ENCODE peak calls at places on chromosomes 6 and 20, in five cellular contexts. M, D, Y, J and I are unnamed samples. For H3K4me1, the result is how much of the 10 kb centered on the place peaks cover.

GRCh38 chr20:38880952-38881735 is 45.1 kb upstream of the FAM83D start:
- DNase-seq in M (no peak), D (no peak), Y (no peak), J (no peak), I (no peak)

GRCh38 chr20:36856196-36856595 is 19.7 kb upstream of the TLDC2 start:
- DNase-seq in M (peak), D (no peak), Y (no peak), J (no peak), I (no peak)

GRCh38 chr20:32564440-32564839 is 20.7 kb downstream of the NOL4L start:
- DNase-seq in M (no peak), D (no peak), Y (no peak), J (no peak), I (no peak)

GRCh38 chr6:38846844-38847243 is 131.7 kb downstream of the DNAH8 start:
- DNase-seq in M (no peak), D (no peak), Y (no peak), J (no peak), I (no peak)

GRCh38 chr6:165841153-165841558 is 178.1 kb upstream of the PDE10A start:
- DNase-seq in M (no peak), D (no peak), Y (no peak), J (no peak), I (no peak)

GRCh38 chr20:64161595-64162238 is 2.5 kb upstream of the MYT1 start:
- DNase-seq in M (peak), D (peak), Y (peak), J (peak), I (peak)

GRCh38 chr20:41185013-41185757 is 47.8 kb downstream of the PLCG1 start:
- DNase-seq in M (peak), D (no peak), Y (no peak), J (no peak), I (no peak)

GRCh38 chr6:37489697-37490336 is 9.9 kb downstream of the CCDC167 start:
- DNase-seq in M (no peak), D (no peak), Y (no peak), J (no peak), I (peak)

GRCh38 chr20:10893331-10893730 is 219.5 kb upstream of the JAG1 start:
- DNase-seq in M (no peak), D (peak), Y (no peak), J (no peak), I (no peak)

GRCh38 chr6:139970591-139970991 is 596.1 kb upstream of the CITED2 start:
- DNase-seq in M (no peak), D (no peak), Y (no peak), J (no peak), I (no peak)

GRCh38 chr6:111147440-111147839 is 60.1 kb downstream of the SLC16A10 start:
- DNase-seq in M (no peak), D (no peak), Y (no peak), J (no peak), I (no peak)

GRCh38 chr20:50363479-50363878 is 146.7 kb upstream of the PTPN1 start:
- DNase-seq in M (no peak), D (no peak), Y (no peak), J (no peak), I (no peak)

GRCh38 chr6:33999567-33999966 is 146.3 kb downstream of the GRM4 start:
- DNase-seq in M (no peak), D (no peak), Y (no peak), J (no peak), I (no peak)

GRCh38 chr20:32153771-32154170 is 44.3 kb downstream of the TM9SF4 start:
- DNase-seq in M (no peak), D (no peak), Y (no peak), J (no peak), I (no peak)

GRCh38 chr6:71080151-71080550 is 123.3 kb upstream of the B3GAT2 start:
- DNase-seq in M (no peak), D (no peak), Y (no peak), J (no peak), I (no peak)

GRCh38 chr6:18323935-18324707 is 59.8 kb upstream of the DEK start:
- DNase-seq in M (no peak), D (peak), Y (no peak), J (no peak), I (peak)

GRCh38 chr6:35149891-35150566 is 8.9 kb upstream of the TCP11 start:
- DNase-seq in M (no peak), D (no peak), Y (no peak), J (no peak), I (no peak)
- H3K4me1 ChIP-seq in M (under half), D (under half), Y (under half), J (under half), I (under half)

DNA sequence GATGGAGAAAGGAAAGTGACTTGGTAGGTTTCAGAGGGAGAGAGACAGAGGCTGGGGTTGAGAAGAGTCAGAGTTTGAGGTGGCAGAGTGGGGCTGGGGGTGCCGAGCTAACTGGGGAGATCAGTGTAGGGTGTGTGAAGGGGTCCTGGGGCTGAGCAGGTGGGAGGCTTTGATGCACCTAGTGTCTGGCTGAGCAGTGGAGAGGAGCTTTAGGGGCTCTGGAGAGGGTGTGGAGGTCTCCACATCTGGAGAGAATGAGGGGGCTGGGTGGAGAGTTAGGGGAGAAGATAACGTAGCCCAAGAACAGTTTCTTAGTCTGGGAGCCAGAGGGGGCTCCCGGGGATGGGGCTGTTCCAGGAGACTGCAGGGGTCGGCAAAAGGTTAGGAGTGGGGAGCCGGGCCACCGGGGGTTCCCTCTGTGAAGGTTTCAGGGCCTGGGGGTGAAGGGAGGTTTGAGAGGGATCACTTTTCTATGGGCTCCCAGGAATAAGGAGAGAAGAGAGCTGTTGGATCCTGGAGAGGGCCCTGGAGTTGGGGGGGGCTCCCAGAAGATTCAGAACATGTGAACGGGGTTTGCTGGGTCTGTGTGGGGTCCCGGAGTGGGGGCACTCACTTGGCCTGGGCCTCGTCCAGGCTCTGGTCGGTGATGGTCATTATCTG is 790 bp downstream of the PBX2 start:
- DNase-seq in M (no peak), D (no peak), Y (no peak), J (no peak), I (no peak)
- H3K4me1 ChIP-seq in M (half or more), D (under half), Y (half or more), J (half or more), I (half or more)

GRCh38 chr6:16679050-16679449 is 82.2 kb downstream of the ATXN1 start:
- DNase-seq in M (no peak), D (no peak), Y (no peak), J (no peak), I (no peak)

GRCh38 chr6:16674666-16675392 is 86.4 kb downstream of the ATXN1 start:
- DNase-seq in M (no peak), D (peak), Y (no peak), J (no peak), I (no peak)

GRCh38 chr6:16676376-16676775 is 84.9 kb downstream of the ATXN1 start:
- DNase-seq in M (no peak), D (no peak), Y (no peak), J (no peak), I (no peak)

GRCh38 chr6:16676978-16677377 is 84.3 kb downstream of the ATXN1 start:
- DNase-seq in M (peak), D (peak), Y (no peak), J (no peak), I (no peak)

DNA sequence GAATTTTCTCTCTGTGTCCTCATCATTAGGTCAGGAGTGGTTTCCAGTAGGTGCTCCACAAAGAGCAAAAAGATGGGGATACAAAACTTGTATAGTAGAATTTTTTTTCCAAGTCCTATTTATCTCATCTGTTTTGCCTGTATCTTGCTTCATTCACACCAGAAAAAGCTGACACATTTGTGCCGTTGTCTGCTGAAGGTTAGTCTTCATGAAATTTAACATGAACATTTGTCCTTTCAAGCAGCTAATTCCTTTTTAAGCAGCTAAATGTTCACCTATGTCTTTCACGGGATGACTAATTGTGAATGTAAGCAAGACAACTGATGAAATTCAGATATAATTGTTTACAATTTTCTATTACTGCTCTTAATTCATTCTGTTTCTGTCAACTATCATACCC is 83.8 kb downstream of the ATXN1 start:
- DNase-seq in M (no peak), D (peak), Y (no peak), J (no peak), I (no peak)
- H3K4me1 ChIP-seq in M (under half), D (under half), Y (under half), J (under half), I (under half)

DNA sequence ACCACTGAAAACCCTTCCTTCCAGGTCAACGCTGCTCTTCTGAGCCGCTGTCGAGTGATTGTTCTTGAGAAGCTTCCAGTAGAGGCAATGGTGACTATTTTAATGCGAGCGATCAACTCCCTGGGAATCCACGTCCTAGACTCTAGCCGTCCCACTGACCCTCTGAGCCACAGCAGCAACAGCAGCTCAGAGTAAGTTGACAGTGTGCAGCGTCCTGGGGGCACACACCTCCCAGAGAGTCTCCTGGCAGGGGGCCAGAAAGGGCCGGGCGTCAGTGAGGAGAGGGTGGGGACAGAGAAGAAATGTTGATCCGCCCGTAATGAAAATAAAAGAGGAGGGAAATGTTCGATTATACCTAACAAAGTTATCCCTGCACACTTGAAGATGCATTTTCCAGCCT is 5.0 kb downstream of the WRNIP1 start:
- DNase-seq in M (peak), D (no peak), Y (no peak), J (peak), I (no peak)
- H3K4me1 ChIP-seq in M (half or more), D (under half), Y (under half), J (half or more), I (under half)

DNA sequence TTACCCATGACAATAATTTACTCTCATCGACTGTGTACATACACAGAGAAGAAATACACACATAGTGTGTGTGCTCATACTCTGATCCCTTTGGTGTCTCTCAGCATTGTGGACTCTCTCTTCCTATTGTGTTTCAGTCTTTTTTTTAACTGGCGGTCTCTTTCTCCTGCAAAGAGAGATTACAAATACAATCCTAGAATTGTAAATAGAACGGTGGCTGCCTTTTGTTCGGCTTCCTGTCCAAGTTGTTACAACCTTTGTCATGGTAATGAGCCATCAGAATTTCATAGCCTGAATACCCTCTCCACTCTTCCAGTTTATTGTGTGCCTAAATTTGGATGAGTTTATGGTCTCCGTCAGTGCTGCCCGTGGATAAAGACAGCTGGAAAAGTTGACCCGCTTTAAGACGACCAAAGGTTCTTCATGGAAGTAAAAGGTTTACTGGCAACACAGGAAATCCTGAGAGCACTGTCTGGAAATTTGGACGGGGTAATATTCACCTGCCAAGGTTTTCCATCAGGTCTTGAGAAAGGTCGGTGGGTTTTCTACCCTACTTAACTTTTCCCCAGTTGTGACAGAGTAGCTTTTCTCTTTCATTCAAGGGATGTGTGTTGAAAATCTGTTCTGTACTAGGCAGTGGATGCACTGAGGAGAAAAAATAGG is 263.8 kb downstream of the CD83 start:
- DNase-seq in M (no peak), D (no peak), Y (no peak), J (no peak), I (no peak)
- H3K4me1 ChIP-seq in M (under half), D (under half), Y (under half), J (under half), I (under half)

GRCh38 chr6:75602897-75603395 is 1.3 kb downstream of the SENP6 start:
- DNase-seq in M (no peak), D (no peak), Y (no peak), J (no peak), I (no peak)
- H3K4me1 ChIP-seq in M (under half), D (under half), Y (under half), J (half or more), I (half or more)